ENCODE peak calls at places on chromosomes 5 and 9, in nine cellular contexts. K, H, Y, P, Z, I, O, Q and A are unnamed samples.

GRCh38 chr9:108463927-108464606 is 391.7 kb downstream of the ACTL7B start:
- DNase-seq in I (no peak), K (no peak), P (no peak), Q (no peak), Y (no peak), H (no peak), O (no peak), Z (no peak), A (no peak)

GRCh38 chr5:136809382-136809781 is 444.0 kb upstream of the TRPC7 start:
- DNase-seq in Y (no peak), O (no peak), Z (no peak), K (no peak), Q (no peak), P (no peak), H (no peak), I (no peak), A (no peak)

GRCh38 chr5:178372091-178372695 is 139.6 kb upstream of the PHYKPL start:
- DNase-seq in K (no peak), H (no peak), I (no peak), O (no peak), Q (no peak), Y (no peak), Z (no peak), P (peak), A (no peak)

GRCh38 chr5:27594141-27594540 is 555.8 kb upstream of the CDH9 start:
- DNase-seq in Z (no peak), I (no peak), Q (no peak), K (no peak), H (no peak), O (no peak), Y (peak), P (no peak), A (no peak)

GRCh38 chr5:149265559-149265958 is 6.1 kb upstream of the AFAP1L1 start:
- DNase-seq in Y (no peak), O (no peak), K (no peak), I (no peak), Z (no peak), P (no peak), H (no peak), Q (no peak), A (no peak)

GRCh38 chr5:168362097-168362885 is 70.8 kb downstream of the WWC1 start:
- DNase-seq in Q (no peak), K (no peak), Y (no peak), Z (no peak), H (peak), P (no peak), O (peak), I (no peak), A (no peak)

GRCh38 chr9:113492343-113493079 is 29.0 kb downstream of the RGS3 start:
- DNase-seq in K (no peak), Y (no peak), Z (no peak), I (no peak), P (no peak), O (no peak), H (no peak), Q (no peak), A (no peak)

GRCh38 chr5:80408976-80409926 is 1.4 kb downstream of the ZFYVE16 start:
- DNase-seq in H (no peak), K (no peak), Y (no peak), Q (no peak), I (no peak), Z (no peak), O (no peak), P (no peak), A (no peak)

GRCh38 chr5:58266402-58266801 is 193.5 kb downstream of the PLK2 start:
- DNase-seq in P (no peak), Z (no peak), H (no peak), O (no peak), Q (no peak), K (no peak), I (no peak), Y (no peak), A (no peak)

GRCh38 chr5:134634227-134634626 is 1.6 kb upstream of the SAR1B start:
- DNase-seq in H (no peak), O (no peak), I (no peak), P (no peak), Q (no peak), Y (no peak), K (no peak), Z (no peak), A (no peak)

GRCh38 chr5:137376127-137376526 is 123.0 kb downstream of the SPOCK1 start:
- DNase-seq in H (no peak), Y (no peak), P (no peak), Q (no peak), O (no peak), Z (peak), K (no peak), I (no peak), A (no peak)

GRCh38 chr5:170791325-170791954 is 7.9 kb downstream of the GABRP start:
- DNase-seq in Z (peak), Y (peak), I (peak), P (no peak), O (peak), H (peak), K (peak), Q (no peak), A (no peak)

GRCh38 chr9:94933429-94933828 is 206.9 kb downstream of the AOPEP start:
- DNase-seq in O (no peak), K (no peak), I (no peak), Y (no peak), Q (no peak), Z (no peak), H (no peak), P (no peak), A (no peak)

GRCh38 chr5:156473271-156473935 is 146.4 kb downstream of the SGCD start:
- DNase-seq in Y (no peak), H (no peak), I (no peak), K (no peak), Z (no peak), P (no peak), Q (no peak), O (no peak), A (no peak)

GRCh38 chr5:140988036-140988997 is 22.0 kb downstream of the PCDHAC2 start:
- DNase-seq in Y (no peak), P (no peak), Z (peak), O (no peak), K (no peak), Q (no peak), H (no peak), I (no peak), A (no peak)

GRCh38 chr9:99401826-99402225 is 179.7 kb downstream of the SEC61B start:
- DNase-seq in P (no peak), I (no peak), Z (no peak), Y (no peak), K (no peak), O (no peak), Q (no peak), H (no peak), A (no peak)

GRCh38 chr9:73527521-73527920 is 375.9 kb downstream of the ANXA1 start:
- DNase-seq in I (no peak), O (no peak), K (no peak), H (no peak), Z (no peak), Y (no peak), Q (no peak), P (no peak), A (no peak)

GRCh38 chr5:109612278-109612905 is 77.3 kb upstream of the MAN2A1 start:
- DNase-seq in Y (no peak), K (no peak), Z (no peak), Q (no peak), H (no peak), O (no peak), I (no peak), P (no peak), A (no peak)

GRCh38 chr5:140111043-140111858 is 2.7 kb upstream of the PURA start:
- DNase-seq in I (no peak), H (no peak), P (no peak), Y (no peak), K (no peak), Z (no peak), Q (no peak), O (peak), A (no peak)

GRCh38 chr5:36177715-36178556 is 26.0 kb downstream of the SKP2 start:
- DNase-seq in O (peak), K (no peak), P (no peak), Z (no peak), I (no peak), H (no peak), Q (no peak), Y (peak), A (no peak)

GRCh38 chr5:66633754-66634153 is 37.6 kb downstream of the MAST4 start:
- DNase-seq in O (no peak), Y (no peak), Z (no peak), I (no peak), K (no peak), Q (no peak), P (no peak), H (no peak), A (no peak)

GRCh38 chr5:89268460-89268859 is 385.5 kb upstream of the MEF2C start:
- DNase-seq in I (no peak), K (no peak), O (no peak), P (no peak), Q (no peak), Y (no peak), H (no peak), Z (no peak), A (no peak)

GRCh38 chr9:77663754-77664153 is 15.6 kb upstream of the GNA14 start:
- DNase-seq in Z (peak), Q (no peak), I (no peak), K (peak), O (no peak), Y (no peak), H (peak), P (no peak), A (no peak)

GRCh38 chr9:14768561-14769234 is 46.2 kb upstream of the CER1 start:
- DNase-seq in Z (no peak), O (peak), H (no peak), I (no peak), Q (no peak), P (no peak), Y (peak), K (no peak), A (peak)

GRCh38 chr5:40791715-40792139 is 6.4 kb downstream of the PRKAA1 start:
- DNase-seq in Y (no peak), P (no peak), K (no peak), Q (no peak), Z (no peak), I (no peak), H (no peak), O (no peak), A (no peak)

GRCh38 chr5:136192526-136193395 is at the start of gene SMIM32:
- DNase-seq in K (peak), Q (no peak), O (peak), H (peak), I (peak), Z (no peak), Y (no peak), P (peak), A (no peak)

GRCh38 chr5:60196382-60197113 is 303.0 kb upstream of the PDE4D start:
- DNase-seq in K (no peak), Y (no peak), O (no peak), P (no peak), Z (no peak), Q (no peak), H (no peak), I (no peak), A (no peak)

GRCh38 chr9:112174965-112175795 is at the start of gene SUSD1:
- DNase-seq in P (peak), H (peak), O (peak), K (peak), Q (no peak), Z (peak), I (peak), Y (no peak), A (no peak)

GRCh38 chr9:105822814-105823213 is 128.5 kb downstream of the TMEM38B start:
- DNase-seq in I (no peak), Z (no peak), H (no peak), Q (no peak), Y (no peak), O (no peak), K (no peak), P (no peak), A (no peak)

GRCh38 chr9:90508940-90509339 is 133.7 kb downstream of the DIRAS2 start:
- DNase-seq in I (no peak), Y (no peak), P (no peak), K (no peak), Q (no peak), Z (no peak), H (no peak), O (no peak), A (no peak)

GRCh38 chr9:87865626-87866025 is 17.1 kb upstream of the SPATA31E1 start:
- DNase-seq in Z (no peak), H (no peak), K (no peak), Y (no peak), I (no peak), O (no peak), P (no peak), Q (no peak), A (no peak)

GRCh38 chr5:169190860-169191259 is 110.1 kb downstream of the SLIT3 start:
- DNase-seq in P (no peak), Q (no peak), O (no peak), K (no peak), Y (no peak), H (no peak), Z (no peak), I (no peak), A (no peak)

GRCh38 chr5:92484484-92484883 is 1096.5 kb downstream of the NR2F1-AS1 start:
- DNase-seq in Q (no peak), Z (no peak), K (no peak), H (no peak), O (no peak), P (no peak), I (no peak), Y (no peak), A (no peak)

GRCh38 chr5:132224721-132225120 is 2.9 kb downstream of the P4HA2 start:
- DNase-seq in P (no peak), Q (no peak), O (peak), I (no peak), K (no peak), Y (no peak), Z (peak), H (peak), A (no peak)

GRCh38 chr5:140881889-140882590 is at the start of gene PCDHA13:
- DNase-seq in Y (no peak), H (no peak), I (no peak), K (no peak), P (no peak), Q (no peak), Z (no peak), O (peak), A (no peak)

GRCh38 chr5:39058178-39058577 is 16.0 kb downstream of the RICTOR start:
- DNase-seq in K (no peak), O (no peak), H (no peak), Q (no peak), Z (no peak), I (no peak), Y (no peak), P (no peak), A (no peak)

GRCh38 chr5:53219174-53219573 is 109.6 kb upstream of the MOCS2 start:
- DNase-seq in Y (no peak), Q (no peak), O (no peak), H (no peak), K (no peak), P (no peak), I (no peak), Z (no peak), A (no peak)

DNA sequence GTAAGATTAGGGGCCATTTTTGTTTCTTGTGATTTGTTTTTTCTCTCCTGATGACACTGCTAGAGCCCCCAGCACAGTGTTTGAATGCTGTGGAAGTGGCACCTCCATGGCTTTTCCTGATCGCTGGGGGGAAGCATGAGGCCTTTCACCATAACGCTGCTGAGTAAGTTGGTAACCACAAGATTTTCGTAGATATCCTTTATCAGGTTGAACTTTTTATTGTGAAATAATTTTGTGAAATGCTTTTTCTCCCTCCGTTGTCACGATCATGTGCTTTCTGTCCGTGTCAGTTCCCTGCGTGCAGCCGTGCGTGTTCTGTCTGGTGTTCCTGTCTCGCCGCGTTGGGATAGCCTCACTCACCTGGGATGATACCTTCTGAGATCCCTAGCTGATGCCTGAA is 59.4 kb downstream of the EHMT1 start:
- DNase-seq in Y (no peak), O (no peak), P (no peak), Q (no peak), H (no peak), Z (no peak), I (no peak), K (no peak), A (no peak)
- H3K4me3 ChIP-seq in Y (no peak), O (no peak), P (no peak), Q (no peak), H (no peak), Z (no peak), I (no peak), K (no peak), A (no peak)

DNA sequence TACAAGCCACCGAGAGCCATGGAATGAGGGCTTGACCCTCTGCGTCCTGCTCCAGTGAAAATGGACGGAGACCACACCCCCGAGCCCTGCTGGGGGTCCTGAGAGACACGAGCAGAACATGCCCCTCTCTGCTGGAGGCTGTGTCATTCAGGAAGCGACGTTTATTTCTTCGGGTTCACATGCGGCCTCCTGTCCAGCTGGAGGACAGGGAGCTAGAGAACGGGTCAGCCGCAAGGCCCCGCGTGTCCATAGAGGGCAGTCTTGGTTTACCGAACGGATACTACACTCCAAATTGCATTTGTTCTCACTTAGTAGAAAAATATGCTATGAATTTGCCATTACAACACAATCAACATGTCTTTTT is 36.1 kb downstream of the MRPL36 start:
- DNase-seq in Y (no peak), Z (no peak), H (peak), K (peak), Q (no peak), I (no peak), P (no peak), O (peak), A (no peak)
- TF ChIP-seq CTCF in Y (peak), Z (peak), H (peak), K (peak), Q (peak), I (peak), P (peak), O (peak), A (peak)

DNA sequence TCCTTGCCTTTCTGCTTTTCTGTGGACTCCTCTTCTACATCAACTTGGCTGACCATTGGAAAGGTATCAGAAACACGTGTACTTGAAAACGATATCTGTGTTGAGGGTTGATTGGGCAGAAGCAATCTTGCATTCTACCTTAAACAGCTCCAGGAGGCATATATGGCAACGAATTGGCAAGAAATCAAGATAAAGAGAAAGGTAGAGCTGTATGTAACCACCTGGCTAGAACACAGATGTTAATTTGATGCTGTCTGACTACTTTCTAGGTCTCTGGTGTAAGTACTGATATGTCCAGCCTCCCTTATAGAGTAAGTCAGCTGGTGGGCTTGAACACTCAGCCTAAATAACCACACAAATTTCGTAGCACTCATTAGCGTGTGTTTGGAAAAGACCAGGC is 1.3 kb downstream of the MAN1B1 start:
- DNase-seq in K (no peak), Y (no peak), P (no peak), Q (no peak), O (no peak), Z (no peak), I (no peak), H (no peak), A (no peak)
- H3K4me3 ChIP-seq in K (no peak), Y (no peak), P (no peak), Q (no peak), O (no peak), Z (no peak), I (no peak), H (no peak), A (no peak)

GRCh38 chr9:34126207-34127034 is at the start of gene DCAF12:
- DNase-seq in H (peak), Y (peak), Z (peak), K (peak), O (peak), I (peak), Q (peak), P (peak), A (peak)

GRCh38 chr9:34127035-34127948 is 794 bp upstream of the DCAF12 start:
- DNase-seq in Q (no peak), K (no peak), O (no peak), H (no peak), Z (no peak), Y (no peak), I (no peak), P (no peak), A (no peak)

GRCh38 chr9:34124103-34124502 is 2.4 kb downstream of the DCAF12 start:
- DNase-seq in Y (no peak), P (no peak), K (no peak), H (no peak), Z (no peak), Q (no peak), O (no peak), I (no peak), A (peak)

GRCh38 chr9:34124923-34125322 is 1.6 kb downstream of the DCAF12 start:
- DNase-seq in P (no peak), O (no peak), I (no peak), Z (peak), H (no peak), Y (no peak), K (no peak), Q (no peak), A (no peak)

GRCh38 chr9:34125681-34126206 is 754 bp downstream of the DCAF12 start:
- DNase-seq in O (peak), Y (peak), H (no peak), Q (no peak), P (no peak), K (no peak), I (no peak), Z (no peak), A (no peak)
- TF ChIP-seq CTCF in O (no peak), Y (no peak), H (no peak), Q (no peak), P (no peak), K (no peak), I (no peak), Z (no peak), A (no peak)

GRCh38 chr9:97237951-97238851 is 69.3 kb upstream of the CCDC180 start:
- DNase-seq in H (peak), I (peak), K (peak), Q (peak), Z (peak), O (peak), P (peak), Y (peak), A (no peak)
- H3K4me3 ChIP-seq in H (peak), I (peak), K (peak), Q (peak), Z (peak), O (peak), P (peak), Y (peak), A (peak)

GRCh38 chr5:33369470-33370134 is 71.2 kb upstream of the TARS1 start:
- DNase-seq in Q (no peak), K (no peak), H (no peak), P (no peak), I (no peak), Z (no peak), Y (no peak), O (no peak), A (no peak)
- TF ChIP-seq CTCF in Q (no peak), K (no peak), H (no peak), P (no peak), I (no peak), Z (no peak), Y (no peak), O (no peak), A (no peak)

GRCh38 chr9:127398715-127399400 is 1.9 kb downstream of the SLC2A8 start:
- DNase-seq in H (no peak), K (no peak), Q (no peak), Y (no peak), P (no peak), Z (no peak), I (no peak), O (peak), A (no peak)
- H3K4me3 ChIP-seq in H (peak), K (peak), Q (peak), Y (no peak), P (peak), Z (no peak), I (no peak), O (peak), A (no peak)

DNA sequence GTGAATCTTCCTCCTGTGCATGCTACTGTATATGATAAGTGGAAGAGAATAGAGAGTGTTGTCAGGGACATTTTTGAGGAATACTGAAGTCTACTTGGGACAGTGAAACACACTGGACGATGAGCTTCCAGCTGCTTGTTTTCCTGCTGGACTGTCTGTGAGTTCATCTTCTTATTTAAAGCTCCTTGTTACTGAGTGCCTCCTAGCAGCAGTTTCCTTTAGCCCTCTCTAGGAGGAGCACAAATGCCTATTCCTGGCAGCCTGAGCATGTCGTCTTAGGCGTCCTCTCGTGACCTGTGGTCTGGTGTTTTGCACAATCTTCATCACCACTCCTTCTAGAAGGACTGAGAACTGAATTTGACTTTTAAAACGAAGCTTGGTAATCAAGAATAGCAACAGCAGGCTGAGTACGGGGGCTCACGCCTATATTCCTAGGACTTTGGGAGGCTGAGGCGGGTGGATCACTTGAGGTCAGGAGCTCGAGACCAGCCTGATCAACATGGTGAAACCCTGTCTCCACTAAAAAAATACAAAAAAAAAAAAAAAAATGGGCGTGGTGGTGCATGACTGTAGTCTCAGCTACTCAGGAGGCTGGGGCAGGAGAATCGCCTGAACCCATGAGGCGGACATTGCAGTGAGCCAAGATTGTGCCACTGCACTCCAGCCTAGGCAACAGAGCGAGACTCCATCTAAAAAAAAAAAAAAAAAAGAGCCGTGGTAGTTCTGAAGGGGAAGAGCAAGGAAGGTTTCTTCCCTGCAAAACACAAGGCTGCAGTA is 44.0 kb downstream of the ANKRD33B start:
- DNase-seq in P (peak), O (peak), Z (no peak), Q (no peak), Y (peak), H (peak), I (peak), K (no peak), A (peak)
- TF ChIP-seq CTCF in P (no peak), O (peak), Z (no peak), Q (no peak), Y (peak), H (no peak), I (peak), K (no peak), A (peak)